ENCODE peak calls at places on chromosome 17, in eight cellular contexts. Z is MCF 10A, D is NCI-H1105 treated with DMSO at 0.1 percent for 48 hours, B is COR-L47, E is lung, P is type B pancreatic cell, C is amniotic stem cell, Y is skeletal muscle cell. U is an unnamed sample.

GRCh38 chr17:19766421-19767270 is 18.5 kb upstream of the ALDH3A1 start:
- DNase-seq in Z (peak; percentile 74), D (peak; percentile 20), B (peak; percentile 17), E (peak; percentile 77), P (peak; percentile 83), C (no peak), Y (no peak), U (peak; percentile 81)

GRCh38 chr17:7441202-7441705 is 1.9 kb downstream of the FGF11 start:
- DNase-seq in Z (no peak), D (no peak), B (no peak), E (no peak), P (no peak), C (no peak), Y (no peak), U (no peak)

GRCh38 chr17:34598161-34598776 is 18.9 kb downstream of the TMEM132E start:
- DNase-seq in Z (no peak), D (peak; percentile 40), B (peak; percentile 88), E (no peak), P (no peak), C (no peak), Y (no peak), U (no peak)

GRCh38 chr17:48690655-48691054 is 31.7 kb downstream of the PRAC1 start:
- DNase-seq in Z (no peak), D (no peak), B (no peak), E (no peak), P (no peak), C (no peak), Y (no peak), U (no peak)

GRCh38 chr17:79985361-79985760 is 50.3 kb downstream of the TBC1D16 start:
- DNase-seq in Z (no peak), D (no peak), B (no peak), E (no peak), P (no peak), C (no peak), Y (no peak), U (no peak)

GRCh38 chr17:8189041-8189710 is 804 bp downstream of the BORCS6 start:
- DNase-seq in Z (peak; percentile 9), D (no peak), B (no peak), E (no peak), P (no peak), C (no peak), Y (no peak), U (no peak)

GRCh38 chr17:45702666-45703266 is 81.4 kb upstream of the CRHR1 start:
- DNase-seq in Z (peak; percentile 49), D (no peak), B (no peak), E (no peak), P (no peak), C (no peak), Y (no peak), U (no peak)

GRCh38 chr17:35254107-35254802 is 11.4 kb downstream of the SLFN5 start:
- DNase-seq in Z (peak; percentile 98), D (no peak), B (no peak), E (peak; percentile 85), P (no peak), C (peak; percentile 93), Y (peak; percentile 92), U (peak; percentile 82)

GRCh38 chr17:34816806-34817205 is 144.5 kb downstream of the CCT6B start:
- DNase-seq in Z (no peak), D (no peak), B (no peak), E (no peak), P (no peak), C (no peak), Y (no peak), U (no peak)

GRCh38 chr17:81250286-81251090 is 11.4 kb downstream of the NDUFAF8 start:
- DNase-seq in Z (no peak), D (peak; percentile 59), B (peak; percentile 61), E (no peak), P (no peak), C (no peak), Y (no peak), U (no peak)

GRCh38 chr17:1473170-1473569 is 17.1 kb upstream of the CRK start:
- DNase-seq in Z (no peak), D (no peak), B (no peak), E (no peak), P (no peak), C (no peak), Y (no peak), U (no peak)

GRCh38 chr17:8060274-8060673 is 21.4 kb downstream of the ALOX15B start:
- DNase-seq in Z (peak; percentile 81), D (peak; percentile 84), B (peak; percentile 51), E (peak; percentile 64), P (peak; percentile 67), C (peak; percentile 49), Y (no peak), U (peak; percentile 65)

GRCh38 chr17:61614219-61614618 is 23.2 kb upstream of the NACA2 start:
- DNase-seq in Z (no peak), D (no peak), B (no peak), E (no peak), P (no peak), C (no peak), Y (no peak), U (no peak)

GRCh38 chr17:63275318-63275967 is 170.7 kb downstream of the CYB561 start:
- DNase-seq in Z (peak; percentile 93), D (no peak), B (no peak), E (no peak), P (no peak), C (peak; percentile 85), Y (peak; percentile 94), U (no peak)

GRCh38 chr17:40526668-40527067 is 25.2 kb upstream of the TNS4 start:
- DNase-seq in Z (no peak), D (no peak), B (no peak), E (no peak), P (no peak), C (no peak), Y (no peak), U (no peak)

U was measured in ureter.